ENCODE peak calls at places on chromosome 22, in ten cellular contexts. One of them, this sample, is unnamed.

GRCh38 chr22:29096736-29097669 is 24.2 kb downstream of the KREMEN1 start:
- DNase-seq in osteocyte: no peak
- DNase-seq in neural progenitor cell: peak
- DNase-seq in mammary epithelial cell: no peak
- DNase-seq in cardiac fibroblast: no peak
- DNase-seq in IMR-90: peak
- DNase-seq in foreskin fibroblast: no peak
- DNase-seq in progenitor cell of endocrine pancreas: peak
- DNase-seq in A549: no peak
- DNase-seq in fibroblast of the aortic adventitia: no peak
- DNase-seq in this sample: no peak

GRCh38 chr22:40491990-40492631 is 121.7 kb downstream of the SGSM3 start:
- DNase-seq in osteocyte: no peak
- DNase-seq in neural progenitor cell: no peak
- DNase-seq in mammary epithelial cell: no peak
- DNase-seq in cardiac fibroblast: peak
- DNase-seq in IMR-90: peak
- DNase-seq in foreskin fibroblast: no peak
- DNase-seq in progenitor cell of endocrine pancreas: no peak
- DNase-seq in A549: no peak
- DNase-seq in fibroblast of the aortic adventitia: peak
- DNase-seq in this sample: no peak

GRCh38 chr22:38755911-38756532 is at the start of gene SUN2:
- DNase-seq in osteocyte: peak
- DNase-seq in neural progenitor cell: peak
- DNase-seq in mammary epithelial cell: peak
- DNase-seq in cardiac fibroblast: peak
- DNase-seq in IMR-90: peak
- DNase-seq in foreskin fibroblast: peak
- DNase-seq in progenitor cell of endocrine pancreas: peak
- DNase-seq in A549: peak
- DNase-seq in fibroblast of the aortic adventitia: peak
- DNase-seq in this sample: peak

GRCh38 chr22:37496651-37497599 is 10.7 kb upstream of the MFNG start:
- DNase-seq in osteocyte: no peak
- DNase-seq in neural progenitor cell: peak
- DNase-seq in mammary epithelial cell: peak
- DNase-seq in cardiac fibroblast: peak
- DNase-seq in IMR-90: peak
- DNase-seq in foreskin fibroblast: peak
- DNase-seq in progenitor cell of endocrine pancreas: no peak
- DNase-seq in A549: peak
- DNase-seq in fibroblast of the aortic adventitia: peak
- DNase-seq in this sample: no peak

GRCh38 chr22:36221799-36222751 is 17.3 kb downstream of the APOL2 start:
- DNase-seq in osteocyte: no peak
- DNase-seq in neural progenitor cell: peak
- DNase-seq in mammary epithelial cell: peak
- DNase-seq in cardiac fibroblast: peak
- DNase-seq in IMR-90: no peak
- DNase-seq in foreskin fibroblast: no peak
- DNase-seq in progenitor cell of endocrine pancreas: peak
- DNase-seq in A549: peak
- DNase-seq in fibroblast of the aortic adventitia: peak
- DNase-seq in this sample: no peak

GRCh38 chr22:31872209-31872608 is 72.1 kb upstream of the YWHAH start:
- DNase-seq in osteocyte: no peak
- DNase-seq in neural progenitor cell: peak
- DNase-seq in mammary epithelial cell: no peak
- DNase-seq in cardiac fibroblast: peak
- DNase-seq in IMR-90: no peak
- DNase-seq in foreskin fibroblast: no peak
- DNase-seq in progenitor cell of endocrine pancreas: no peak
- DNase-seq in A549: no peak
- DNase-seq in fibroblast of the aortic adventitia: no peak
- DNase-seq in this sample: no peak

GRCh38 chr22:37392929-37393328 is 34.4 kb downstream of the ELFN2 start:
- DNase-seq in osteocyte: no peak
- DNase-seq in neural progenitor cell: no peak
- DNase-seq in mammary epithelial cell: no peak
- DNase-seq in cardiac fibroblast: no peak
- DNase-seq in IMR-90: no peak
- DNase-seq in foreskin fibroblast: no peak
- DNase-seq in progenitor cell of endocrine pancreas: no peak
- DNase-seq in A549: no peak
- DNase-seq in fibroblast of the aortic adventitia: no peak
- DNase-seq in this sample: no peak

GRCh38 chr22:49404576-49405199 is 423.0 kb downstream of the BRD1 start:
- DNase-seq in osteocyte: peak
- DNase-seq in neural progenitor cell: no peak
- DNase-seq in mammary epithelial cell: no peak
- DNase-seq in cardiac fibroblast: no peak
- DNase-seq in IMR-90: no peak
- DNase-seq in foreskin fibroblast: no peak
- DNase-seq in progenitor cell of endocrine pancreas: no peak
- DNase-seq in A549: no peak
- DNase-seq in fibroblast of the aortic adventitia: no peak
- DNase-seq in this sample: no peak

GRCh38 chr22:41340357-41340756 is 39.0 kb downstream of the ZC3H7B start:
- DNase-seq in osteocyte: no peak
- DNase-seq in neural progenitor cell: no peak
- DNase-seq in mammary epithelial cell: no peak
- DNase-seq in cardiac fibroblast: no peak
- DNase-seq in IMR-90: no peak
- DNase-seq in foreskin fibroblast: no peak
- DNase-seq in progenitor cell of endocrine pancreas: no peak
- DNase-seq in A549: no peak
- DNase-seq in fibroblast of the aortic adventitia: no peak
- DNase-seq in this sample: no peak

DNA sequence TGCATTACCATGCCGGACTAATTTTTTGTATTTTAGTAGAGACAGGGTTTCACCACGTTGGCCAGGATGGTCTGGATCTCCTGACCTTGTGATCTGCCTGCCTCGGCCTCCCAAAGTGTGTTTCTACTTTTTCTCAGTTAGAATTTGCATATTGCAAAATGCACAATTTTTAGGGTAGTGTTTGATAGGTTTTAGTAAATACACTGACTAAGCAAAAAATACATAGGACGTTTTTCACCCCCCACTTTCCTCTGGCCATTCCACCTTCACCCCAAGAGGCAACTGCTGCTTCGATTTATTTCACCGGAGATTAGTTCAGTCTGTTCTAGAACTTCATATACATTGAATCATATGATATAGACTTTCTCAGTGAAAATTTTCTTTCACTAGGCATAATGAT is 1269.1 kb downstream of the TBC1D22A start:
- DNase-seq in osteocyte: peak
- DNase-seq in neural progenitor cell: no peak
- DNase-seq in mammary epithelial cell: no peak
- DNase-seq in cardiac fibroblast: no peak
- DNase-seq in IMR-90: no peak
- DNase-seq in foreskin fibroblast: no peak
- DNase-seq in progenitor cell of endocrine pancreas: no peak
- DNase-seq in A549: no peak
- DNase-seq in fibroblast of the aortic adventitia: no peak
- DNase-seq in this sample: no peak
- TF ChIP-seq CTCF in osteocyte: no peak
- TF ChIP-seq CTCF in neural progenitor cell: no peak
- TF ChIP-seq CTCF in mammary epithelial cell: no peak
- TF ChIP-seq CTCF in cardiac fibroblast: no peak
- TF ChIP-seq CTCF in IMR-90: no peak
- TF ChIP-seq CTCF in foreskin fibroblast: no peak
- TF ChIP-seq CTCF in progenitor cell of endocrine pancreas: no peak
- TF ChIP-seq CTCF in A549: no peak
- TF ChIP-seq CTCF in fibroblast of the aortic adventitia: no peak
- TF ChIP-seq CTCF in this sample: no peak

GRCh38 chr22:26170795-26171194 is 1.5 kb downstream of the SEZ6L start:
- DNase-seq in osteocyte: peak
- DNase-seq in neural progenitor cell: peak
- DNase-seq in mammary epithelial cell: no peak
- DNase-seq in cardiac fibroblast: no peak
- DNase-seq in IMR-90: no peak
- DNase-seq in foreskin fibroblast: no peak
- DNase-seq in progenitor cell of endocrine pancreas: peak
- DNase-seq in A549: no peak
- DNase-seq in fibroblast of the aortic adventitia: no peak
- DNase-seq in this sample: no peak

GRCh38 chr22:26172389-26172990 is 3.2 kb downstream of the SEZ6L start:
- DNase-seq in osteocyte: peak
- DNase-seq in neural progenitor cell: peak
- DNase-seq in mammary epithelial cell: peak
- DNase-seq in cardiac fibroblast: peak
- DNase-seq in IMR-90: peak
- DNase-seq in foreskin fibroblast: peak
- DNase-seq in progenitor cell of endocrine pancreas: peak
- DNase-seq in A549: peak
- DNase-seq in fibroblast of the aortic adventitia: peak
- DNase-seq in this sample: no peak

GRCh38 chr22:26169312-26170111 is at the start of gene SEZ6L:
- DNase-seq in osteocyte: peak
- DNase-seq in neural progenitor cell: peak
- DNase-seq in mammary epithelial cell: no peak
- DNase-seq in cardiac fibroblast: no peak
- DNase-seq in IMR-90: no peak
- DNase-seq in foreskin fibroblast: no peak
- DNase-seq in progenitor cell of endocrine pancreas: peak
- DNase-seq in A549: no peak
- DNase-seq in fibroblast of the aortic adventitia: no peak
- DNase-seq in this sample: peak

GRCh38 chr22:26170112-26170492 is 840 bp downstream of the SEZ6L start:
- DNase-seq in osteocyte: no peak
- DNase-seq in neural progenitor cell: peak
- DNase-seq in mammary epithelial cell: no peak
- DNase-seq in cardiac fibroblast: no peak
- DNase-seq in IMR-90: no peak
- DNase-seq in foreskin fibroblast: no peak
- DNase-seq in progenitor cell of endocrine pancreas: no peak
- DNase-seq in A549: no peak
- DNase-seq in fibroblast of the aortic adventitia: no peak
- DNase-seq in this sample: no peak

GRCh38 chr22:26174280-26174679 is 5.0 kb downstream of the SEZ6L start:
- DNase-seq in osteocyte: no peak
- DNase-seq in neural progenitor cell: peak
- DNase-seq in mammary epithelial cell: no peak
- DNase-seq in cardiac fibroblast: no peak
- DNase-seq in IMR-90: no peak
- DNase-seq in foreskin fibroblast: peak
- DNase-seq in progenitor cell of endocrine pancreas: no peak
- DNase-seq in A549: peak
- DNase-seq in fibroblast of the aortic adventitia: no peak
- DNase-seq in this sample: no peak
- TF ChIP-seq CTCF in osteocyte: no peak
- TF ChIP-seq CTCF in neural progenitor cell: peak
- TF ChIP-seq CTCF in mammary epithelial cell: no peak
- TF ChIP-seq CTCF in cardiac fibroblast: no peak
- TF ChIP-seq CTCF in IMR-90: no peak
- TF ChIP-seq CTCF in foreskin fibroblast: peak
- TF ChIP-seq CTCF in progenitor cell of endocrine pancreas: peak
- TF ChIP-seq CTCF in A549: no peak
- TF ChIP-seq CTCF in fibroblast of the aortic adventitia: no peak
- TF ChIP-seq CTCF in this sample: no peak

GRCh38 chr22:30425327-30425615 is 297 bp upstream of the MTFP1 start:
- DNase-seq in osteocyte: no peak
- DNase-seq in neural progenitor cell: no peak
- DNase-seq in mammary epithelial cell: no peak
- DNase-seq in cardiac fibroblast: no peak
- DNase-seq in IMR-90: no peak
- DNase-seq in foreskin fibroblast: no peak
- DNase-seq in progenitor cell of endocrine pancreas: no peak
- DNase-seq in A549: no peak
- DNase-seq in fibroblast of the aortic adventitia: no peak
- DNase-seq in this sample: no peak

GRCh38 chr22:30423959-30424380 is 1.6 kb upstream of the MTFP1 start:
- DNase-seq in osteocyte: peak
- DNase-seq in neural progenitor cell: peak
- DNase-seq in mammary epithelial cell: peak
- DNase-seq in cardiac fibroblast: peak
- DNase-seq in IMR-90: peak
- DNase-seq in foreskin fibroblast: peak
- DNase-seq in progenitor cell of endocrine pancreas: peak
- DNase-seq in A549: peak
- DNase-seq in fibroblast of the aortic adventitia: peak
- DNase-seq in this sample: peak

GRCh38 chr22:30426395-30427353 is 1.1 kb downstream of the MTFP1 start:
- DNase-seq in osteocyte: peak
- DNase-seq in neural progenitor cell: peak
- DNase-seq in mammary epithelial cell: peak
- DNase-seq in cardiac fibroblast: peak
- DNase-seq in IMR-90: peak
- DNase-seq in foreskin fibroblast: peak
- DNase-seq in progenitor cell of endocrine pancreas: peak
- DNase-seq in A549: peak
- DNase-seq in fibroblast of the aortic adventitia: peak
- DNase-seq in this sample: peak

GRCh38 chr22:30424471-30425326 is 869 bp upstream of the MTFP1 start:
- DNase-seq in osteocyte: no peak
- DNase-seq in neural progenitor cell: peak
- DNase-seq in mammary epithelial cell: peak
- DNase-seq in cardiac fibroblast: peak
- DNase-seq in IMR-90: peak
- DNase-seq in foreskin fibroblast: no peak
- DNase-seq in progenitor cell of endocrine pancreas: no peak
- DNase-seq in A549: no peak
- DNase-seq in fibroblast of the aortic adventitia: no peak
- DNase-seq in this sample: no peak

GRCh38 chr22:30425616-30426394 is at the start of gene MTFP1:
- DNase-seq in osteocyte: peak
- DNase-seq in neural progenitor cell: peak
- DNase-seq in mammary epithelial cell: peak
- DNase-seq in cardiac fibroblast: peak
- DNase-seq in IMR-90: peak
- DNase-seq in foreskin fibroblast: peak
- DNase-seq in progenitor cell of endocrine pancreas: peak
- DNase-seq in A549: peak
- DNase-seq in fibroblast of the aortic adventitia: peak
- DNase-seq in this sample: peak
- TF ChIP-seq CTCF in osteocyte: no peak
- TF ChIP-seq CTCF in neural progenitor cell: no peak
- TF ChIP-seq CTCF in mammary epithelial cell: no peak
- TF ChIP-seq CTCF in cardiac fibroblast: no peak
- TF ChIP-seq CTCF in IMR-90: peak
- TF ChIP-seq CTCF in foreskin fibroblast: no peak
- TF ChIP-seq CTCF in progenitor cell of endocrine pancreas: no peak
- TF ChIP-seq CTCF in A549: no peak
- TF ChIP-seq CTCF in fibroblast of the aortic adventitia: no peak
- TF ChIP-seq CTCF in this sample: no peak

DNA sequence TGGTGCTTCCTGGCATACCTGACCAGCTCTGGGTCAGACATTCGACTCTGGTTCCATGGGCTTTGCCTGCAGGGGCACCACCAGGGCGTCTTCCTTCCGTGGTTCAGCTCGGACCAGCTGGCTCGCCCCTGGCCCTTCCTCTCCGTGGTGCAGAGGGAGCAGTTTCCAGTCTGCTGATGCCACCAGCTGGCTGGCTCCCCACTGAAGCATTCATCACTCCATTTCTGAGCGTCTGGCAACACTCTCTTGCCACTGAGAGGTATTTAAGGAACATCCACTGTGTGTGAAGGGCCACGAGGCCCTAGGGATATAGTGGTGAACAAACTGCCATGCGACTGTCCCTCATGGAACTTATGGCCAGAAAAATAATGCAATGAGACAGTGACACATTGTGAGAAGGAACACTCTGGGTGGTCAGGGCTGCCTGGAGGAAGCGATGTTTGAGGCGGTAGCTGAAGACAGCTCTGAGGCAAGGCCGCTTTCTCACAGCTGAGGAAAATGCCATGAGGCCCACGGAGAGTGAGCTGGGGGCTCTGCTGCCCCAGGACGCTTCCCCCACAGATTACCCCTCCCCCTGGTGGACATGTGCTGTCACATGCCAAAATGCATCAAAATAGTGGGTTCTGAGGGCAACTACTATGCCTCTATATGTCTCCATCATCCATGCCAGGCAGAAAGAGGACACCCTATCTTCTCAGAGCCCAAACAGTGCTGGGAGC is 44.9 kb upstream of the ARFGAP3 start:
- DNase-seq in osteocyte: no peak
- DNase-seq in neural progenitor cell: no peak
- DNase-seq in mammary epithelial cell: no peak
- DNase-seq in cardiac fibroblast: no peak
- DNase-seq in IMR-90: no peak
- DNase-seq in foreskin fibroblast: no peak
- DNase-seq in progenitor cell of endocrine pancreas: no peak
- DNase-seq in A549: no peak
- DNase-seq in fibroblast of the aortic adventitia: no peak
- DNase-seq in this sample: no peak
- TF ChIP-seq CTCF in osteocyte: peak
- TF ChIP-seq CTCF in neural progenitor cell: peak
- TF ChIP-seq CTCF in mammary epithelial cell: peak
- TF ChIP-seq CTCF in cardiac fibroblast: peak
- TF ChIP-seq CTCF in IMR-90: no peak
- TF ChIP-seq CTCF in foreskin fibroblast: no peak
- TF ChIP-seq CTCF in progenitor cell of endocrine pancreas: peak
- TF ChIP-seq CTCF in A549: no peak
- TF ChIP-seq CTCF in fibroblast of the aortic adventitia: peak
- TF ChIP-seq CTCF in this sample: no peak